ENCODE peak calls at places on chromosomes 3 and 15, in ten cellular contexts. O, I, Y, N, K, L, G, X, C and Q are unnamed samples.

GRCh38 chr3:146268535-146269219 is 17.8 kb upstream of the PLSCR4 start:
- DNase-seq in N (no peak), C (no peak), O (no peak), K (no peak), L (no peak), I (no peak), X (no peak), Y (no peak), G (no peak), Q (no peak)

GRCh38 chr3:4494807-4495200 is 1.7 kb downstream of the ITPR1 start:
- DNase-seq in G (no peak), N (no peak), I (no peak), O (no peak), X (no peak), L (no peak), K (no peak), Y (no peak), C (no peak), Q (peak)

GRCh38 chr3:9884555-9885165 is 4.6 kb upstream of the CIDEC start:
- DNase-seq in C (no peak), L (peak), Y (no peak), G (no peak), N (no peak), X (no peak), O (peak), I (no peak), K (peak), Q (no peak)

GRCh38 chr3:53161820-53162671 is 1.0 kb downstream of the PRKCD start:
- DNase-seq in N (no peak), X (peak), L (no peak), G (peak), C (peak), O (peak), I (no peak), K (peak), Y (peak), Q (peak)

GRCh38 chr3:133868758-133869429 is 26.8 kb downstream of the RAB6B start:
- DNase-seq in C (no peak), X (no peak), L (no peak), G (no peak), O (no peak), Y (no peak), N (no peak), K (no peak), I (no peak), Q (no peak)

GRCh38 chr3:88785841-88786240 is 321.6 kb upstream of the EPHA3 start:
- DNase-seq in K (no peak), Y (no peak), C (no peak), N (no peak), L (no peak), O (no peak), I (no peak), G (no peak), X (no peak), Q (no peak)

GRCh38 chr15:58535894-58536293 is 104.1 kb downstream of the LIPC start:
- DNase-seq in L (no peak), G (no peak), O (no peak), Y (no peak), K (no peak), N (no peak), I (no peak), C (no peak), X (no peak), Q (no peak)

GRCh38 chr15:66941231-66941711 is 124.1 kb upstream of the SMAD3 start:
- DNase-seq in Y (no peak), I (peak), L (no peak), K (no peak), O (no peak), C (no peak), N (no peak), X (no peak), G (no peak), Q (no peak)

GRCh38 chr15:38558714-38559059 is 5.9 kb downstream of the RASGRP1 start:
- DNase-seq in L (no peak), K (peak), N (no peak), X (no peak), C (no peak), G (no peak), O (no peak), I (no peak), Y (no peak), Q (no peak)

GRCh38 chr3:15148614-15149013 is 49.7 kb upstream of the RBSN start:
- DNase-seq in K (no peak), I (no peak), O (peak), L (no peak), X (no peak), Y (no peak), N (no peak), C (no peak), G (peak), Q (peak)

GRCh38 chr3:63168179-63168578 is 109.9 kb upstream of the SYNPR start:
- DNase-seq in G (no peak), C (no peak), O (no peak), X (no peak), N (no peak), Y (no peak), I (no peak), K (no peak), L (no peak), Q (peak)

GRCh38 chr15:90681056-90681455 is 36.1 kb upstream of the BLM start:
- DNase-seq in L (no peak), G (no peak), X (no peak), C (no peak), O (no peak), K (no peak), N (no peak), Y (no peak), I (no peak), Q (no peak)

GRCh38 chr15:73346735-73347312 is 21.9 kb downstream of the HCN4 start:
- DNase-seq in K (peak), O (peak), C (peak), Y (peak), G (peak), I (no peak), X (peak), L (peak), N (no peak), Q (peak)

GRCh38 chr3:42024578-42025387 is 62.9 kb upstream of the ULK4 start:
- DNase-seq in X (no peak), L (no peak), I (no peak), C (no peak), G (no peak), Y (no peak), N (no peak), K (no peak), O (no peak), Q (no peak)

GRCh38 chr3:49723301-49723630 is 485 bp downstream of the GMPPB start:
- DNase-seq in X (peak), N (no peak), G (peak), C (peak), Y (peak), K (peak), O (no peak), I (peak), L (peak), Q (peak)

GRCh38 chr3:66047321-66048050 is 8.8 kb upstream of the MAGI1 start:
- DNase-seq in L (peak), K (peak), I (no peak), G (no peak), C (no peak), O (no peak), X (no peak), N (no peak), Y (no peak), Q (no peak)

GRCh38 chr3:133865136-133865855 is 30.4 kb downstream of the RAB6B start:
- DNase-seq in X (no peak), Y (no peak), L (no peak), K (no peak), O (no peak), G (no peak), N (no peak), I (no peak), C (no peak), Q (peak)

GRCh38 chr15:74396445-74397238 is 29.2 kb upstream of the CYP11A1 start:
- DNase-seq in I (no peak), C (no peak), G (no peak), O (peak), N (no peak), K (peak), L (peak), Y (peak), X (no peak), Q (peak)

GRCh38 chr3:46221368-46221767 is 13.3 kb upstream of the CCR1 start:
- DNase-seq in G (no peak), C (no peak), X (no peak), L (no peak), N (no peak), Y (no peak), K (no peak), O (no peak), I (no peak), Q (no peak)

GRCh38 chr3:63364495-63364894 is 86.4 kb downstream of the SYNPR start:
- DNase-seq in X (no peak), C (no peak), I (no peak), O (no peak), Y (no peak), K (peak), G (no peak), L (peak), N (no peak), Q (peak)

GRCh38 chr3:170867143-170867542 is 2.9 kb downstream of the RPL22L1 start:
- DNase-seq in O (no peak), Y (no peak), I (no peak), K (peak), N (no peak), L (no peak), C (no peak), G (no peak), X (no peak), Q (peak)
- H3K27ac ChIP-seq in O (no peak), Y (no peak), I (no peak), K (no peak), N (no peak), L (no peak), C (peak), G (peak), X (no peak), Q (peak)

GRCh38 chr3:161415506-161416231 is 44.4 kb upstream of the SPTSSB start:
- DNase-seq in N (peak), C (no peak), K (peak), L (peak), I (no peak), O (no peak), Y (no peak), G (no peak), X (no peak), Q (no peak)
- H3K27ac ChIP-seq in N (peak), C (no peak), K (peak), L (peak), I (peak), O (peak), Y (no peak), G (no peak), X (peak), Q (no peak)

GRCh38 chr15:82138306-82138705 is 92.5 kb upstream of the MEX3B start:
- DNase-seq in G (no peak), Y (no peak), X (no peak), O (no peak), L (no peak), N (no peak), K (peak), I (no peak), C (no peak), Q (no peak)
- H3K27ac ChIP-seq in G (no peak), Y (no peak), X (no peak), O (no peak), L (no peak), N (no peak), K (no peak), I (no peak), C (no peak), Q (no peak)

DNA sequence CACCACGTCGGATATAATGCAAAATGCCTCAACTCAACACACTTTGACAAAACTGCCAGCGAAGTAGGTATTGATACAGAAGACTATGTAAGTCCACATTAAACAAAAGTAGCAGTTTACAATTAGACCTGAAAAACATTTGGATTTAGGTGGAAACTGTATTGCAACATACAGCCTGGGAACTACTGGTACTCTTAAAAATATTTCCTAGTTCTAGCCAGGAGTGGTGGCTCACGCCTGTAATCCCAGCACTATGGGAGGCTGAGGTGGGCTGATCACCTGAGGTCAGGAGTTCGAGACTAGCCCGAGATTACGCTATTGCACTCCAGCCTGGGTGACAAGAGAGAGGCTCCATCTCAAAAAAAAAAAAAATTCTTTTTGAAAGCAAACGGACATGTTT is 246.2 kb downstream of the ZBTB20 start:
- DNase-seq in N (no peak), G (no peak), Y (no peak), K (no peak), O (no peak), X (no peak), C (no peak), L (no peak), I (no peak), Q (no peak)
- H3K27ac ChIP-seq in N (no peak), G (no peak), Y (no peak), K (no peak), O (peak), X (peak), C (no peak), L (no peak), I (peak), Q (no peak)

GRCh38 chr3:191768421-191768820 is 307.5 kb downstream of the PYDC2 start:
- DNase-seq in X (no peak), I (no peak), G (peak), N (no peak), O (no peak), K (no peak), C (no peak), L (no peak), Y (no peak), Q (no peak)

GRCh38 chr3:191761906-191762305 is 300.9 kb downstream of the PYDC2 start:
- DNase-seq in K (no peak), G (no peak), I (no peak), O (no peak), N (no peak), X (no peak), Y (no peak), C (no peak), L (no peak), Q (no peak)

GRCh38 chr3:191762323-191762960 is 301.5 kb downstream of the PYDC2 start:
- DNase-seq in I (no peak), C (no peak), X (no peak), G (no peak), L (peak), K (no peak), O (no peak), N (no peak), Y (no peak), Q (no peak)
- H3K27ac ChIP-seq in I (no peak), C (no peak), X (no peak), G (no peak), L (peak), K (no peak), O (peak), N (no peak), Y (no peak), Q (no peak)

GRCh38 chr3:172305552-172305951 is 142.7 kb downstream of the GHSR start:
- DNase-seq in L (peak), Y (no peak), O (peak), G (no peak), C (no peak), I (no peak), N (no peak), K (peak), X (no peak), Q (no peak)
- H3K27ac ChIP-seq in L (peak), Y (no peak), O (peak), G (no peak), C (no peak), I (no peak), N (no peak), K (no peak), X (no peak), Q (no peak)

GRCh38 chr15:88621789-88622604 is 857 bp downstream of the AEN start:
- DNase-seq in G (no peak), O (peak), C (peak), Y (peak), L (peak), K (peak), X (no peak), N (no peak), I (no peak), Q (peak)
- H3K27ac ChIP-seq in G (no peak), O (peak), C (peak), Y (peak), L (peak), K (peak), X (peak), N (peak), I (peak), Q (peak)

GRCh38 chr3:97347780-97348179 is 416.8 kb upstream of the ARL6 start:
- DNase-seq in N (no peak), C (no peak), K (no peak), G (no peak), O (no peak), Y (no peak), X (no peak), I (no peak), L (no peak), Q (no peak)
- H3K27ac ChIP-seq in N (no peak), C (no peak), K (no peak), G (no peak), O (no peak), Y (no peak), X (no peak), I (no peak), L (no peak), Q (no peak)